ENCODE peak calls at places on chromosomes 7 and 10, in ten cellular contexts. One of them, this sample, is unnamed.

GRCh38 chr7:31488562-31489203 is 25.2 kb upstream of the ITPRID1 start:
- DNase-seq in GM18507: peak
- DNase-seq in EL: peak
- DNase-seq in naive thymus-derived CD8-positive, alpha-beta T cell: no peak
- DNase-seq in AG08396: peak
- DNase-seq in left ventricle myocardium inferior: peak
- DNase-seq in GM23248: peak
- DNase-seq in activated CD4-positive, CD25-positive, alpha-beta regulatory T cell treated with anti-CD3 and anti-CD28 coated beads, Interleukin-2, amount 50 U/mL, for 72 hours: peak
- DNase-seq in PC-3: peak
- DNase-seq in T follicular helper cell: no peak
- DNase-seq in this sample: peak

GRCh38 chr10:32190890-32191491 is 134.8 kb upstream of the KIF5B start:
- DNase-seq in GM18507: no peak
- DNase-seq in EL: peak
- DNase-seq in naive thymus-derived CD8-positive, alpha-beta T cell: no peak
- DNase-seq in AG08396: no peak
- DNase-seq in left ventricle myocardium inferior: no peak
- DNase-seq in GM23248: peak
- DNase-seq in activated CD4-positive, CD25-positive, alpha-beta regulatory T cell treated with anti-CD3 and anti-CD28 coated beads, Interleukin-2, amount 50 U/mL, for 72 hours: no peak
- DNase-seq in PC-3: peak
- DNase-seq in T follicular helper cell: no peak
- DNase-seq in this sample: no peak

GRCh38 chr10:13971586-13972475 is 358.9 kb downstream of the FRMD4A start:
- DNase-seq in GM18507: no peak
- DNase-seq in EL: peak
- DNase-seq in naive thymus-derived CD8-positive, alpha-beta T cell: no peak
- DNase-seq in AG08396: peak
- DNase-seq in left ventricle myocardium inferior: no peak
- DNase-seq in GM23248: peak
- DNase-seq in activated CD4-positive, CD25-positive, alpha-beta regulatory T cell treated with anti-CD3 and anti-CD28 coated beads, Interleukin-2, amount 50 U/mL, for 72 hours: no peak
- DNase-seq in PC-3: no peak
- DNase-seq in T follicular helper cell: no peak
- DNase-seq in this sample: no peak

GRCh38 chr7:50672045-50672444 is 106.8 kb upstream of the DDC start:
- DNase-seq in GM18507: no peak
- DNase-seq in EL: no peak
- DNase-seq in naive thymus-derived CD8-positive, alpha-beta T cell: no peak
- DNase-seq in AG08396: no peak
- DNase-seq in left ventricle myocardium inferior: no peak
- DNase-seq in GM23248: no peak
- DNase-seq in activated CD4-positive, CD25-positive, alpha-beta regulatory T cell treated with anti-CD3 and anti-CD28 coated beads, Interleukin-2, amount 50 U/mL, for 72 hours: no peak
- DNase-seq in PC-3: no peak
- DNase-seq in T follicular helper cell: no peak
- DNase-seq in this sample: no peak

GRCh38 chr7:105638942-105639495 is 57.7 kb upstream of the EFCAB10 start:
- DNase-seq in GM18507: no peak
- DNase-seq in EL: no peak
- DNase-seq in naive thymus-derived CD8-positive, alpha-beta T cell: no peak
- DNase-seq in AG08396: no peak
- DNase-seq in left ventricle myocardium inferior: no peak
- DNase-seq in GM23248: no peak
- DNase-seq in activated CD4-positive, CD25-positive, alpha-beta regulatory T cell treated with anti-CD3 and anti-CD28 coated beads, Interleukin-2, amount 50 U/mL, for 72 hours: no peak
- DNase-seq in PC-3: no peak
- DNase-seq in T follicular helper cell: no peak
- DNase-seq in this sample: no peak

GRCh38 chr7:994592-995308 is 11.8 kb downstream of the CYP2W1 start:
- DNase-seq in GM18507: no peak
- DNase-seq in EL: no peak
- DNase-seq in naive thymus-derived CD8-positive, alpha-beta T cell: no peak
- DNase-seq in AG08396: no peak
- DNase-seq in left ventricle myocardium inferior: no peak
- DNase-seq in GM23248: no peak
- DNase-seq in activated CD4-positive, CD25-positive, alpha-beta regulatory T cell treated with anti-CD3 and anti-CD28 coated beads, Interleukin-2, amount 50 U/mL, for 72 hours: no peak
- DNase-seq in PC-3: no peak
- DNase-seq in T follicular helper cell: no peak
- DNase-seq in this sample: no peak

GRCh38 chr10:72638586-72639440 is 12.9 kb upstream of the MICU1 start:
- DNase-seq in GM18507: no peak
- DNase-seq in EL: no peak
- DNase-seq in naive thymus-derived CD8-positive, alpha-beta T cell: no peak
- DNase-seq in AG08396: no peak
- DNase-seq in left ventricle myocardium inferior: no peak
- DNase-seq in GM23248: no peak
- DNase-seq in activated CD4-positive, CD25-positive, alpha-beta regulatory T cell treated with anti-CD3 and anti-CD28 coated beads, Interleukin-2, amount 50 U/mL, for 72 hours: no peak
- DNase-seq in PC-3: peak
- DNase-seq in T follicular helper cell: no peak
- DNase-seq in this sample: no peak

GRCh38 chr7:139591550-139592195 is 68.2 kb downstream of the CLEC2L start:
- DNase-seq in GM18507: no peak
- DNase-seq in EL: no peak
- DNase-seq in naive thymus-derived CD8-positive, alpha-beta T cell: no peak
- DNase-seq in AG08396: no peak
- DNase-seq in left ventricle myocardium inferior: no peak
- DNase-seq in GM23248: no peak
- DNase-seq in activated CD4-positive, CD25-positive, alpha-beta regulatory T cell treated with anti-CD3 and anti-CD28 coated beads, Interleukin-2, amount 50 U/mL, for 72 hours: no peak
- DNase-seq in PC-3: no peak
- DNase-seq in T follicular helper cell: no peak
- DNase-seq in this sample: no peak

GRCh38 chr7:45031829-45032228 is 31.8 kb downstream of the CCM2 start:
- DNase-seq in GM18507: no peak
- DNase-seq in EL: no peak
- DNase-seq in naive thymus-derived CD8-positive, alpha-beta T cell: no peak
- DNase-seq in AG08396: no peak
- DNase-seq in left ventricle myocardium inferior: no peak
- DNase-seq in GM23248: no peak
- DNase-seq in activated CD4-positive, CD25-positive, alpha-beta regulatory T cell treated with anti-CD3 and anti-CD28 coated beads, Interleukin-2, amount 50 U/mL, for 72 hours: no peak
- DNase-seq in PC-3: no peak
- DNase-seq in T follicular helper cell: no peak
- DNase-seq in this sample: no peak

GRCh38 chr10:78588194-78588811 is 480.5 kb upstream of the ZMIZ1 start:
- DNase-seq in GM18507: no peak
- DNase-seq in EL: no peak
- DNase-seq in naive thymus-derived CD8-positive, alpha-beta T cell: no peak
- DNase-seq in AG08396: peak
- DNase-seq in left ventricle myocardium inferior: peak
- DNase-seq in GM23248: peak
- DNase-seq in activated CD4-positive, CD25-positive, alpha-beta regulatory T cell treated with anti-CD3 and anti-CD28 coated beads, Interleukin-2, amount 50 U/mL, for 72 hours: no peak
- DNase-seq in PC-3: no peak
- DNase-seq in T follicular helper cell: no peak
- DNase-seq in this sample: no peak

GRCh38 chr10:70603439-70603778 is 868 bp upstream of the PRF1 start:
- DNase-seq in GM18507: no peak
- DNase-seq in EL: no peak
- DNase-seq in naive thymus-derived CD8-positive, alpha-beta T cell: no peak
- DNase-seq in AG08396: no peak
- DNase-seq in left ventricle myocardium inferior: no peak
- DNase-seq in GM23248: no peak
- DNase-seq in activated CD4-positive, CD25-positive, alpha-beta regulatory T cell treated with anti-CD3 and anti-CD28 coated beads, Interleukin-2, amount 50 U/mL, for 72 hours: no peak
- DNase-seq in PC-3: no peak
- DNase-seq in T follicular helper cell: no peak
- DNase-seq in this sample: no peak

GRCh38 chr7:30159698-30160143 is 24.9 kb downstream of the MTURN start:
- DNase-seq in GM18507: no peak
- DNase-seq in EL: peak
- DNase-seq in naive thymus-derived CD8-positive, alpha-beta T cell: no peak
- DNase-seq in AG08396: peak
- DNase-seq in left ventricle myocardium inferior: no peak
- DNase-seq in GM23248: peak
- DNase-seq in activated CD4-positive, CD25-positive, alpha-beta regulatory T cell treated with anti-CD3 and anti-CD28 coated beads, Interleukin-2, amount 50 U/mL, for 72 hours: no peak
- DNase-seq in PC-3: peak
- DNase-seq in T follicular helper cell: no peak
- DNase-seq in this sample: no peak

GRCh38 chr10:32963102-32963501 is 5.1 kb upstream of the ITGB1 start:
- DNase-seq in GM18507: no peak
- DNase-seq in EL: peak
- DNase-seq in naive thymus-derived CD8-positive, alpha-beta T cell: no peak
- DNase-seq in AG08396: peak
- DNase-seq in left ventricle myocardium inferior: no peak
- DNase-seq in GM23248: peak
- DNase-seq in activated CD4-positive, CD25-positive, alpha-beta regulatory T cell treated with anti-CD3 and anti-CD28 coated beads, Interleukin-2, amount 50 U/mL, for 72 hours: no peak
- DNase-seq in PC-3: no peak
- DNase-seq in T follicular helper cell: no peak
- DNase-seq in this sample: no peak

GRCh38 chr7:135414208-135414607 is 95.7 kb downstream of the CNOT4 start:
- DNase-seq in GM18507: no peak
- DNase-seq in EL: no peak
- DNase-seq in naive thymus-derived CD8-positive, alpha-beta T cell: no peak
- DNase-seq in AG08396: no peak
- DNase-seq in left ventricle myocardium inferior: no peak
- DNase-seq in GM23248: no peak
- DNase-seq in activated CD4-positive, CD25-positive, alpha-beta regulatory T cell treated with anti-CD3 and anti-CD28 coated beads, Interleukin-2, amount 50 U/mL, for 72 hours: no peak
- DNase-seq in PC-3: no peak
- DNase-seq in T follicular helper cell: no peak
- DNase-seq in this sample: no peak

GRCh38 chr7:128122577-128123290 is 91.5 kb upstream of the LRRC4 start:
- DNase-seq in GM18507: no peak
- DNase-seq in EL: no peak
- DNase-seq in naive thymus-derived CD8-positive, alpha-beta T cell: no peak
- DNase-seq in AG08396: no peak
- DNase-seq in left ventricle myocardium inferior: no peak
- DNase-seq in GM23248: no peak
- DNase-seq in activated CD4-positive, CD25-positive, alpha-beta regulatory T cell treated with anti-CD3 and anti-CD28 coated beads, Interleukin-2, amount 50 U/mL, for 72 hours: no peak
- DNase-seq in PC-3: no peak
- DNase-seq in T follicular helper cell: no peak
- DNase-seq in this sample: no peak

GRCh38 chr10:753530-753929 is 64.1 kb upstream of the DIP2C start:
- DNase-seq in GM18507: no peak
- DNase-seq in EL: no peak
- DNase-seq in naive thymus-derived CD8-positive, alpha-beta T cell: no peak
- DNase-seq in AG08396: no peak
- DNase-seq in left ventricle myocardium inferior: no peak
- DNase-seq in GM23248: no peak
- DNase-seq in activated CD4-positive, CD25-positive, alpha-beta regulatory T cell treated with anti-CD3 and anti-CD28 coated beads, Interleukin-2, amount 50 U/mL, for 72 hours: no peak
- DNase-seq in PC-3: no peak
- DNase-seq in T follicular helper cell: no peak
- DNase-seq in this sample: no peak

GRCh38 chr7:142088022-142088714 is 23.4 kb upstream of the MGAM2 start:
- DNase-seq in GM18507: no peak
- DNase-seq in EL: no peak
- DNase-seq in naive thymus-derived CD8-positive, alpha-beta T cell: no peak
- DNase-seq in AG08396: no peak
- DNase-seq in left ventricle myocardium inferior: no peak
- DNase-seq in GM23248: peak
- DNase-seq in activated CD4-positive, CD25-positive, alpha-beta regulatory T cell treated with anti-CD3 and anti-CD28 coated beads, Interleukin-2, amount 50 U/mL, for 72 hours: no peak
- DNase-seq in PC-3: no peak
- DNase-seq in T follicular helper cell: no peak
- DNase-seq in this sample: no peak

GRCh38 chr10:100687143-100687953 is 58.0 kb upstream of the PAX2 start:
- DNase-seq in GM18507: no peak
- DNase-seq in EL: no peak
- DNase-seq in naive thymus-derived CD8-positive, alpha-beta T cell: no peak
- DNase-seq in AG08396: no peak
- DNase-seq in left ventricle myocardium inferior: no peak
- DNase-seq in GM23248: no peak
- DNase-seq in activated CD4-positive, CD25-positive, alpha-beta regulatory T cell treated with anti-CD3 and anti-CD28 coated beads, Interleukin-2, amount 50 U/mL, for 72 hours: no peak
- DNase-seq in PC-3: no peak
- DNase-seq in T follicular helper cell: no peak
- DNase-seq in this sample: no peak

GRCh38 chr10:125820705-125821104 is 2.4 kb downstream of the UROS start:
- DNase-seq in GM18507: no peak
- DNase-seq in EL: no peak
- DNase-seq in naive thymus-derived CD8-positive, alpha-beta T cell: no peak
- DNase-seq in AG08396: no peak
- DNase-seq in left ventricle myocardium inferior: no peak
- DNase-seq in GM23248: no peak
- DNase-seq in activated CD4-positive, CD25-positive, alpha-beta regulatory T cell treated with anti-CD3 and anti-CD28 coated beads, Interleukin-2, amount 50 U/mL, for 72 hours: no peak
- DNase-seq in PC-3: no peak
- DNase-seq in T follicular helper cell: no peak
- DNase-seq in this sample: no peak

GRCh38 chr10:46020871-46021553 is 9.4 kb downstream of the NCOA4 start:
- DNase-seq in GM18507: no peak
- DNase-seq in EL: peak
- DNase-seq in naive thymus-derived CD8-positive, alpha-beta T cell: no peak
- DNase-seq in AG08396: peak
- DNase-seq in left ventricle myocardium inferior: no peak
- DNase-seq in GM23248: peak
- DNase-seq in activated CD4-positive, CD25-positive, alpha-beta regulatory T cell treated with anti-CD3 and anti-CD28 coated beads, Interleukin-2, amount 50 U/mL, for 72 hours: no peak
- DNase-seq in PC-3: no peak
- DNase-seq in T follicular helper cell: no peak
- DNase-seq in this sample: no peak

GRCh38 chr7:129008645-129009414 is 46.1 kb downstream of the TNPO3 start:
- DNase-seq in GM18507: no peak
- DNase-seq in EL: no peak
- DNase-seq in naive thymus-derived CD8-positive, alpha-beta T cell: no peak
- DNase-seq in AG08396: no peak
- DNase-seq in left ventricle myocardium inferior: no peak
- DNase-seq in GM23248: no peak
- DNase-seq in activated CD4-positive, CD25-positive, alpha-beta regulatory T cell treated with anti-CD3 and anti-CD28 coated beads, Interleukin-2, amount 50 U/mL, for 72 hours: no peak
- DNase-seq in PC-3: no peak
- DNase-seq in T follicular helper cell: no peak
- DNase-seq in this sample: no peak

GRCh38 chr10:114868801-114869200 is 47.2 kb downstream of the FHIP2A start:
- DNase-seq in GM18507: no peak
- DNase-seq in EL: peak
- DNase-seq in naive thymus-derived CD8-positive, alpha-beta T cell: no peak
- DNase-seq in AG08396: peak
- DNase-seq in left ventricle myocardium inferior: no peak
- DNase-seq in GM23248: peak
- DNase-seq in activated CD4-positive, CD25-positive, alpha-beta regulatory T cell treated with anti-CD3 and anti-CD28 coated beads, Interleukin-2, amount 50 U/mL, for 72 hours: no peak
- DNase-seq in PC-3: peak
- DNase-seq in T follicular helper cell: no peak
- DNase-seq in this sample: no peak

GRCh38 chr7:77548222-77548621 is 11.1 kb downstream of the PTPN12 start:
- DNase-seq in GM18507: no peak
- DNase-seq in EL: no peak
- DNase-seq in naive thymus-derived CD8-positive, alpha-beta T cell: no peak
- DNase-seq in AG08396: no peak
- DNase-seq in left ventricle myocardium inferior: no peak
- DNase-seq in GM23248: no peak
- DNase-seq in activated CD4-positive, CD25-positive, alpha-beta regulatory T cell treated with anti-CD3 and anti-CD28 coated beads, Interleukin-2, amount 50 U/mL, for 72 hours: no peak
- DNase-seq in PC-3: no peak
- DNase-seq in T follicular helper cell: no peak
- DNase-seq in this sample: no peak

GRCh38 chr7:111459757-111460280 is 102.5 kb downstream of the IMMP2L start:
- DNase-seq in GM18507: no peak
- DNase-seq in EL: no peak
- DNase-seq in naive thymus-derived CD8-positive, alpha-beta T cell: no peak
- DNase-seq in AG08396: no peak
- DNase-seq in left ventricle myocardium inferior: no peak
- DNase-seq in GM23248: peak
- DNase-seq in activated CD4-positive, CD25-positive, alpha-beta regulatory T cell treated with anti-CD3 and anti-CD28 coated beads, Interleukin-2, amount 50 U/mL, for 72 hours: no peak
- DNase-seq in PC-3: no peak
- DNase-seq in T follicular helper cell: no peak
- DNase-seq in this sample: no peak

GRCh38 chr7:101924171-101924570 is 106.7 kb downstream of the CUX1 start:
- DNase-seq in GM18507: no peak
- DNase-seq in EL: peak
- DNase-seq in naive thymus-derived CD8-positive, alpha-beta T cell: no peak
- DNase-seq in AG08396: peak
- DNase-seq in left ventricle myocardium inferior: no peak
- DNase-seq in GM23248: peak
- DNase-seq in activated CD4-positive, CD25-positive, alpha-beta regulatory T cell treated with anti-CD3 and anti-CD28 coated beads, Interleukin-2, amount 50 U/mL, for 72 hours: no peak
- DNase-seq in PC-3: peak
- DNase-seq in T follicular helper cell: no peak
- DNase-seq in this sample: no peak

GRCh38 chr7:114450431-114450830 is 35.8 kb downstream of the FOXP2 start:
- DNase-seq in GM18507: no peak
- DNase-seq in EL: no peak
- DNase-seq in naive thymus-derived CD8-positive, alpha-beta T cell: no peak
- DNase-seq in AG08396: no peak
- DNase-seq in left ventricle myocardium inferior: no peak
- DNase-seq in GM23248: no peak
- DNase-seq in activated CD4-positive, CD25-positive, alpha-beta regulatory T cell treated with anti-CD3 and anti-CD28 coated beads, Interleukin-2, amount 50 U/mL, for 72 hours: no peak
- DNase-seq in PC-3: no peak
- DNase-seq in T follicular helper cell: no peak
- DNase-seq in this sample: no peak

GRCh38 chr10:110861930-110862677 is 9.6 kb upstream of the PDCD4 start:
- DNase-seq in GM18507: no peak
- DNase-seq in EL: no peak
- DNase-seq in naive thymus-derived CD8-positive, alpha-beta T cell: no peak
- DNase-seq in AG08396: no peak
- DNase-seq in left ventricle myocardium inferior: no peak
- DNase-seq in GM23248: peak
- DNase-seq in activated CD4-positive, CD25-positive, alpha-beta regulatory T cell treated with anti-CD3 and anti-CD28 coated beads, Interleukin-2, amount 50 U/mL, for 72 hours: no peak
- DNase-seq in PC-3: no peak
- DNase-seq in T follicular helper cell: no peak
- DNase-seq in this sample: no peak

GRCh38 chr10:71285180-71285545 is 33.9 kb upstream of the SLC29A3 start:
- DNase-seq in GM18507: peak
- DNase-seq in EL: peak
- DNase-seq in naive thymus-derived CD8-positive, alpha-beta T cell: no peak
- DNase-seq in AG08396: peak
- DNase-seq in left ventricle myocardium inferior: no peak
- DNase-seq in GM23248: peak
- DNase-seq in activated CD4-positive, CD25-positive, alpha-beta regulatory T cell treated with anti-CD3 and anti-CD28 coated beads, Interleukin-2, amount 50 U/mL, for 72 hours: no peak
- DNase-seq in PC-3: peak
- DNase-seq in T follicular helper cell: no peak
- DNase-seq in this sample: no peak